ENCODE peak calls at places on chromosomes 7 and 10, in seven cellular contexts. W, P, H, R, N, C and I are unnamed samples.
A peak's percentile ranks its signal among the peaks of the same experiment; 100 is the strongest.

GRCh38 chr10:22986771-22987542 is 59.1 kb downstream of the ARMC3 start:
- DNase-seq in R (no peak), N (peak; percentile 6), P (no peak), W (no peak), C (no peak), H (no peak), I (no peak)

GRCh38 chr10:2011106-2011716 is 273.9 kb upstream of the ADARB2 start:
- DNase-seq in P (no peak), W (no peak), C (no peak), R (no peak), N (no peak), H (no peak), I (no peak)

GRCh38 chr10:24197319-24197718 is 11.6 kb upstream of the KIAA1217 start:
- DNase-seq in N (no peak), C (no peak), R (no peak), W (no peak), H (no peak), P (no peak), I (no peak)

GRCh38 chr10:90963331-90963730 is 42.4 kb upstream of the ANKRD1 start:
- DNase-seq in R (no peak), H (no peak), N (no peak), C (no peak), W (no peak), P (no peak), I (no peak)

GRCh38 chr7:34727464-34727995 is 69.5 kb downstream of the NPSR1 start:
- DNase-seq in C (no peak), N (no peak), H (no peak), R (no peak), P (no peak), W (no peak), I (no peak)

GRCh38 chr10:10044959-10045764 is 972.5 kb upstream of the CELF2 start:
- DNase-seq in R (no peak), W (no peak), H (no peak), C (no peak), P (no peak), N (no peak), I (no peak)

GRCh38 chr10:53918755-53919154 is 882.3 kb downstream of the PCDH15 start:
- DNase-seq in P (no peak), C (no peak), W (no peak), N (no peak), R (no peak), H (no peak), I (no peak)

GRCh38 chr10:111077715-111078504 is 1.1 kb downstream of the ADRA2A start:
- DNase-seq in R (no peak), N (no peak), C (peak; percentile 29), W (no peak), H (no peak), P (no peak), I (peak; percentile 71)

GRCh38 chr7:112995091-112995824 is 91.4 kb downstream of the GPR85 start:
- DNase-seq in R (no peak), C (no peak), N (no peak), W (no peak), P (no peak), H (no peak), I (no peak)

GRCh38 chr10:111086602-111087001 is 9.8 kb downstream of the ADRA2A start:
- DNase-seq in H (no peak), P (no peak), C (no peak), R (no peak), N (no peak), W (no peak), I (no peak)

GRCh38 chr7:50953820-50954219 is 171.1 kb upstream of the GRB10 start:
- DNase-seq in C (no peak), R (no peak), W (no peak), P (no peak), N (peak; percentile 14), H (no peak), I (no peak)

GRCh38 chr7:27316311-27316710 is 73.7 kb downstream of the EVX1 start:
- DNase-seq in R (no peak), C (no peak), P (no peak), N (no peak), W (no peak), H (no peak), I (no peak)

GRCh38 chr7:36739351-36739750 is 15.1 kb upstream of the AOAH start:
- DNase-seq in P (no peak), R (no peak), C (no peak), W (no peak), H (no peak), N (no peak), I (no peak)

GRCh38 chr10:78312197-78313046 is 278.8 kb downstream of the RPS24 start:
- DNase-seq in H (no peak), W (peak; percentile 87), P (no peak), C (no peak), R (no peak), N (no peak), I (no peak)

GRCh38 chr10:90913774-90914420 is 7.0 kb downstream of the ANKRD1 start:
- DNase-seq in R (no peak), H (no peak), W (no peak), N (no peak), C (no peak), P (no peak), I (no peak)

GRCh38 chr10:72330059-72330426 is 24.7 kb downstream of the DNAJB12 start:
- DNase-seq in N (no peak), H (no peak), R (no peak), W (no peak), C (no peak), P (no peak), I (no peak)
- H3K4me1 ChIP-seq in N (peaks cover 89% of the 10 kb centered on the region), H (peaks cover 92% of the 10 kb centered on the region), R (peaks cover 85% of the 10 kb centered on the region), W (peaks cover 48% of the 10 kb centered on the region), C (peaks cover 37% of the 10 kb centered on the region), P (peaks cover 5% of the 10 kb centered on the region), I (peaks cover 39% of the 10 kb centered on the region)

DNA sequence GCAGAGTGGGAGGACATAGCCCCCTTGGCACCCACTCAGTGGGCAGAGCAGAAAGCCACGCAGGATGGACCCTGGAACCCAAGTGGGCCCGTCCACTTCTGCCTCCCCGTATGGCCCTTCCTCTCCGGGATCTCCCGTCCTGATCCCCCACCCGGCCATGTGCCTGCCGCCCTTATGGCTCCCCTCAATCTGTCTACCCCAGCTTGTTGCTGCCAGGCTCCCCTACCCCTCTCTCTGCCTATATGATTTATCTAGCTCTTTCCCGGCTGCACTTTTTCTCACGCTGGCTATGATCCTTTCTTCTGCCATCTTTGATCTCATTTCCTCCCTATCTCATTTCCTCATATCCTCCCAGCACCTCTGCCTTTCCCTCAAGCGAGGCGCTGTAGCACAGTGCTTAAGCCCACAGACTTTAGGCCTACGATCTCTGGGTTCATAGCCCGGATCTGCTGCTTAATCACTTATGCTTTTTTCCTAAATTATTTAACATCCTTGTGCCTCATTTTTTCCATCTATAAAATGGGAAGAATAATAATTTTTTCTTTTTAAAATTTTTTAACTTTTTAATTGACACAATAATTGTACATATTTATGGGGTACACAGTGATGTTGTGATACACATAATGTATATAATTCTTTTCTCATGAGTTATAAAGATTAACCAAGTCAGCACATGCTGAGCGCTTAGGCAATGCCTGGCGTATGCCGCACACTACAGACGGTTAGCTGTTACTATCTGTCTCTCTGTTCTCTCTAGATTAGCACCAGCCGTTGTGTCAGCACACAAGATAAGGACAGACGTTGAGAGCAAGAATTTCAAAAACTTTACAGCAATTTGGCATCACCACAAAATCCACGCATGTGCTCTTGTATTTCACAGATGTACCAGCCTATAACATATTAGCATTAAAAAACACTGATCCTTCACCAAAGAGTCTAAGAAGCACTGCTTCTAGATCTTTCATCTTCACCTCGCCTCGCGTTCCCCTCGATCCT is 18.1 kb downstream of the KCNH2 start:
- DNase-seq in R (no peak), P (no peak), W (no peak), H (no peak), C (no peak), N (no peak), I (no peak)
- TF ChIP-seq EP300 in R (no peak), P (no peak), W (no peak), H (no peak), C (no peak), N (no peak), I (no peak)

DNA sequence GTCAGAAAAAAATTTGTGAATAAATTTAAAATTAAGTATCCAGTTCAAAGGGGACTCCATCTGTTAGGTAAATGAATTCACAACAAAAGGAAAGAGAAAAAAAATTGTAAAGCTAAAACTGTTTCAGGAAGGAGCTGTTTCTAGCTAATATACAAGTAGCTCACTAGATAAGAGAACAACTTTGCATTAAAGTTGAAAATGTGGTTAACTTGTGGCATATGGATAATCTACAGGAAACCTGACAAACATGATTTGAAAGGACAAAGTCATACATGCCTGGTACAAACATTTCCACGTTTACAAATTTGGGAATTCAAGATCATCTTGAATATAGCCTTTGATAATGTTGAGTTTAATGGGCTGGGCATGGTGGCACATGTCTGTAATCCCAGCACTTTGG is 8.9 kb downstream of the NT5C3A start:
- DNase-seq in R (no peak), W (no peak), N (no peak), P (no peak), C (no peak), H (no peak), I (no peak)
- H3K4me1 ChIP-seq in R (peaks cover 12% of the 10 kb centered on the region), W (peaks cover 8% of the 10 kb centered on the region), N (peaks cover 41% of the 10 kb centered on the region), P (no peaks in the 10 kb centered on the region), C (no peaks in the 10 kb centered on the region), H (peaks cover 29% of the 10 kb centered on the region), I (peaks cover 2% of the 10 kb centered on the region)

DNA sequence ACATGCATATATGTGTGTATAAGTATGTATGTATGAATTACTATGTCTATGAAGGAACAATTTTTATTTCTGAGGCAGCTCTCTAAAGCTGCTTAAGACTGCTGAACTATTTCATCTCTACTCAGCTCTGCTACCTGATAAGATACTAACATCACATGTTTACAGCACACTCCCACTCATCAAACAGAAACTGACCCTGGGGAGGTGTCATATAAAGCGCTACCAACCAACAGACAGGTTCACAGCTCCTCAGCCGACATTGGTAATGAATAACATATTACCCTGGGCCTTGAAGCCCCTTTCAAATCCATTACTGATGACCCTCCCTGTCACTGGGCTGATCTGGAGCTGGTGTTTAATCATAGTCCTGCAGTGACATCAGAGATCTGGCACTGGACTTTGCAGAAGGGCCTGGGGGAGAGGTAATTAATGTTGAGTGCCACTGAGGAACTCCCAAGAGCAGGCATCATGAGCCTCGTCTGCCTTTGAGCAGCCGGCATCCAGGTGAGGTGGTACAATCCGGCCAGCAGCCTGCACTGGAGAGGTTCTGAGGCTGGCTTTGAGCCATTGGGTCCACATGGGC is 306.6 kb upstream of the NFE2L3 start:
- DNase-seq in R (no peak), P (no peak), C (no peak), W (no peak), N (no peak), H (no peak), I (no peak)
- TF ChIP-seq EP300 in R (no peak), P (no peak), C (no peak), W (no peak), N (no peak), H (no peak), I (no peak)